ENCODE peak calls at places on chromosomes 7 and 10, in six cellular contexts. L is mesenchymal stem cell, J is IMR-90, U is DND-41, K is fibroblast of lung, Y is HCT116. B is an unnamed sample.

GRCh38 chr10:127254276-127254675 is 57.9 kb upstream of the INSYN2A start:
- DNase-seq in L (no peak), Y (no peak), U (peak), K (no peak), J (no peak), B (no peak)

GRCh38 chr10:76736392-76736791 is 901.2 kb downstream of the KCNMA1 start:
- DNase-seq in J (no peak), K (no peak), L (no peak), U (no peak), Y (no peak), B (no peak)

GRCh38 chr10:23479798-23480473 is 41.1 kb downstream of the OTUD1 start:
- DNase-seq in L (no peak), J (no peak), Y (no peak), K (no peak), U (no peak), B (no peak)

GRCh38 chr7:114865564-114865963 is 56.3 kb upstream of the MDFIC start:
- DNase-seq in U (peak), K (peak), J (peak), Y (peak), L (peak), B (peak)

GRCh38 chr10:70500339-70500738 is 21.8 kb downstream of the PALD1 start:
- DNase-seq in J (no peak), K (no peak), L (no peak), Y (no peak), U (no peak), B (no peak)

GRCh38 chr7:100380180-100380579 is 6.9 kb downstream of the PILRA start:
- DNase-seq in L (no peak), K (no peak), J (no peak), U (no peak), Y (no peak), B (no peak)

GRCh38 chr7:69800495-69800894 is 202.2 kb downstream of the AUTS2 start:
- DNase-seq in J (no peak), Y (no peak), L (peak), U (no peak), K (peak), B (no peak)

GRCh38 chr10:132883391-132883881 is 58.9 kb downstream of the CFAP46 start:
- DNase-seq in Y (no peak), K (no peak), L (no peak), J (peak), U (no peak), B (no peak)

GRCh38 chr10:71497802-71498326 is 101.1 kb downstream of the CDH23 start:
- DNase-seq in L (no peak), U (no peak), J (no peak), Y (no peak), K (no peak), B (no peak)

GRCh38 chr7:27148031-27148775 is 629 bp upstream of the HOXA6 start:
- DNase-seq in U (no peak), L (no peak), J (no peak), K (no peak), Y (no peak), B (peak)

GRCh38 chr10:33402748-33403147 is 68.3 kb upstream of the NRP1 start:
- DNase-seq in J (no peak), Y (no peak), L (no peak), K (no peak), U (no peak), B (no peak)

GRCh38 chr10:14010083-14010551 is 320.6 kb downstream of the FRMD4A start:
- DNase-seq in J (peak), Y (no peak), U (no peak), L (peak), K (peak), B (peak)

GRCh38 chr7:120370954-120371353 is 98.0 kb downstream of the KCND2 start:
- DNase-seq in U (peak), Y (no peak), L (no peak), K (no peak), J (no peak), B (no peak)

GRCh38 chr7:141356096-141356495 is 195.1 kb upstream of the AGK start:
- DNase-seq in J (no peak), L (peak), K (peak), Y (no peak), U (no peak), B (no peak)

GRCh38 chr7:36082216-36082615 is 70.8 kb upstream of the EEPD1 start:
- DNase-seq in J (no peak), K (no peak), U (no peak), L (no peak), Y (no peak), B (no peak)

GRCh38 chr10:71735709-71736569 is 16.4 kb upstream of the C10orf105 start:
- DNase-seq in U (peak), K (no peak), J (no peak), Y (no peak), L (no peak), B (no peak)

GRCh38 chr10:77977975-77978759 is 51.1 kb downstream of the POLR3A start:
- DNase-seq in U (no peak), Y (no peak), K (no peak), L (no peak), J (no peak), B (no peak)

GRCh38 chr10:91598211-91598981 is 34.5 kb downstream of the PPP1R3C start:
- DNase-seq in L (peak), Y (peak), K (peak), J (peak), U (no peak), B (peak)

GRCh38 chr7:18511351-18511750 is 15.8 kb downstream of the HDAC9 start:
- DNase-seq in J (no peak), K (no peak), Y (no peak), L (no peak), U (no peak), B (no peak)

GRCh38 chr10:60978287-60979115 is 34.5 kb upstream of the RHOBTB1 start:
- DNase-seq in L (no peak), J (peak), Y (peak), U (no peak), K (peak), B (peak)

GRCh38 chr7:157753713-157754415 is 417.1 kb downstream of the DNAJB6 start:
- DNase-seq in U (no peak), K (no peak), Y (no peak), J (no peak), L (no peak), B (no peak)

GRCh38 chr10:13924020-13924725 is 337.4 kb downstream of the PRPF18 start:
- DNase-seq in Y (no peak), J (peak), U (no peak), K (peak), L (peak), B (peak)

GRCh38 chr7:139118234-139118802 is 8.8 kb upstream of the ZC3HAV1 start:
- DNase-seq in Y (peak), U (no peak), J (peak), K (peak), L (peak), B (peak)

GRCh38 chr7:16564909-16565426 is 38.3 kb downstream of the LRRC72 start:
- DNase-seq in Y (peak), K (peak), L (peak), J (peak), U (peak), B (peak)

GRCh38 chr7:8277394-8277982 is 15.5 kb upstream of the ICA1 start:
- DNase-seq in Y (no peak), J (no peak), U (no peak), K (no peak), L (no peak), B (peak)

GRCh38 chr7:84073476-84073875 is 121.1 kb downstream of the SEMA3A start:
- DNase-seq in K (peak), J (peak), Y (no peak), U (no peak), L (peak), B (no peak)

GRCh38 chr10:13351340-13351915 is 3.3 kb upstream of the SEPHS1 start:
- DNase-seq in Y (no peak), U (no peak), K (no peak), L (no peak), J (no peak), B (no peak)

GRCh38 chr10:28668363-28669226 is 8.7 kb upstream of the BAMBI start:
- DNase-seq in L (peak), Y (no peak), J (no peak), K (peak), U (no peak), B (peak)

GRCh38 chr10:111076191-111076681 is 593 bp upstream of the ADRA2A start:
- DNase-seq in L (peak), Y (peak), J (peak), K (peak), U (no peak), B (peak)

GRCh38 chr7:152336754-152337368 is 98.9 kb downstream of the KMT2C start:
- DNase-seq in K (peak), U (peak), Y (peak), J (peak), L (peak), B (peak)

GRCh38 chr7:10731253-10731773 is 242.4 kb upstream of the PHF14 start:
- DNase-seq in L (no peak), Y (no peak), K (no peak), J (no peak), U (no peak), B (no peak)
- H3K9ac ChIP-seq in L (no peak), Y (no peak), K (no peak), J (no peak), U (no peak), B (no peak)

GRCh38 chr7:47239034-47239433 is 342.9 kb downstream of the TNS3 start:
- DNase-seq in U (no peak), J (no peak), K (no peak), L (no peak), Y (no peak), B (no peak)
- H2AFZ ChIP-seq in U (no peak), J (no peak), K (no peak), L (no peak), Y (no peak), B (no peak)

GRCh38 chr7:29318853-29319718 is 124.5 kb downstream of the CHN2 start:
- DNase-seq in K (no peak), J (no peak), U (no peak), Y (no peak), L (no peak), B (no peak)
- H3K9ac ChIP-seq in K (no peak), J (no peak), U (no peak), Y (no peak), L (no peak), B (no peak)

DNA sequence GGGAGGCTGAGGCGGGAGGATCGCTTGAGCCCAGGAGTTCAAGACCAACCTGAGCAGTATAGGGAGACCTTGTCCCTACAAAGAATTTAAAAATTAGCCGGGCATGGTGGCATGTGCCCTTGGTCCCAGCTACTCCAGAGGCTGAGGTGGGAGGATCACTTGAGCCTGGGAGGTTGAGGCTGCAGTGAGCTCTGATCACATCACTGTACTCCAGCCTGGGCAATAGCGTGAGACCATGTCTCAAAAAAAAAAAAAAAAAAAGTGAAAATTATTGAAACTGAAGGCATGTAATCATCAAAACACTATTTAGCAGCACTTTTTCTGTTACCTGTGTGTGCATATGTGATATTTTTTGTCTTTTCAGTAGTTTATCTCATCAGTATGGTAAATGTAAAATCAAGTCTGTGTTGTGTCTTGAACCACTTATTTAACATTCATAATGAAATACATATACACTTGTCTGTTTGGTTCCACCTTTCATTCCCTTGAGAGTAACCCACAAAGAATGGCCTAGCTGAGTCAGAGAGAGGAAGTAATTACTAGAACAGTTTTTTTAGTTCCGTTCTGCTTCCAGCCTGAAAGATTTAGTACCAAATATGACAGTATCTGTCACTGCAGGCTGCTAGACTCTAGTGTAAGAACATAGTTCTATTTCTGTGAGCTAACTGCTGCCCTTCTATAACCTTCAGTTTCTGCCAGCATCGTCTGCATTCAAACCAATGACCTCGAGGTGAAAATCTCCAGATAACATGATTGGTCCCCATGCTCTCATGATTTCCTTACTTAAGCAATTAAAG is 68.6 kb downstream of the MMRN2 start:
- DNase-seq in J (peak), L (peak), K (peak), Y (no peak), U (no peak), B (peak)
- H2AFZ ChIP-seq in J (no peak), L (no peak), K (no peak), Y (no peak), U (no peak), B (no peak)

DNA sequence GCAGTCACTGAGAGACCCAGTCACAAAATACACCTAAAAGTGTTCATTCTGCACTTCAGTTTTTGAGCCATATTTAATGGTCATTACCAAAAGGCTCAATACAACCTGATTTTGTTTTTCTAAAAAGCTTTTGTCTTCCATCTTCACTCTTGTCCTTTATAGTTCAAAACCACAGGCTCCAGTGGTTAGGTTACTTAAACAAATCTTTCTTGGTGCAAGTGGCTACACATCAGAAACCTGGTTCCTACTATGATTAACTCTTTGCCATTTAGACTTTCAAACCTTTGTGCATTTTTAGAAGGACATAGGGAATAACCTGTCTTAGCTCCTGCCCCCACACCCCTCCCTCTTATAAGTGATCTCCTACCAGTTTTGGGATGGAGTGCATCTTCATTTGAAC is 135.8 kb downstream of the STRA8 start:
- DNase-seq in Y (no peak), K (no peak), J (no peak), L (no peak), U (no peak), B (no peak)
- H3K9ac ChIP-seq in Y (no peak), K (no peak), J (no peak), L (no peak), U (no peak), B (no peak)

GRCh38 chr10:3828404-3829192 is 43.6 kb upstream of the KLF6 start:
- DNase-seq in K (peak), U (peak), J (peak), Y (no peak), L (peak), B (peak)
- H2AFZ ChIP-seq in K (peak), U (peak), J (peak), Y (peak), L (peak), B (peak)

DNA sequence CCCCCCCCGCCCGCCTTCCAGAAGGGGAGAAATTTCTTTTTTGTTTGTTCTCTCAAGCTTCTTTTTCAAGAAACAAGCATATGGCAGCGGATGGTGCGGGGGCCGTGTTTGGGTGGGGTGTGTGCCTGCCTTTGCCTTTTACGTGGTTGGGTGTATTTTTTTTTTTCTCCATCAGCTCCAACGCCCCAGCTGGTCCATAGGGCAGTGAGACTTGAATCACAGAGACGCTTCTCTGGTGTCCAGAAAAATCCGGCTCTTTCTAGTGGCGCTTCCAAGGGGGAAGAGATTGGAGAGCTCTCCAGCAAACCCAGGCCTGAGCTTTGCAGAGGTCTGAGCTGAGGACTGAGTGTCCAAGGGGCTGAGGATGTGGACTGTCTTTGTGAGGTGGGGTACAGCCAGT is 36.8 kb downstream of the GTF2IRD1 start:
- DNase-seq in Y (no peak), U (no peak), L (no peak), J (no peak), K (no peak), B (no peak)
- H3K9ac ChIP-seq in Y (no peak), U (no peak), L (no peak), J (no peak), K (no peak), B (no peak)